ENCODE peak calls at places on chromosomes 11 and 22, in eight cellular contexts. One of them, this sample, is unnamed.

GRCh38 chr11:94658386-94658785 is 91.2 kb downstream of the PIWIL4 start:
- DNase-seq in NCI-H226: no peak
- DNase-seq in EL: no peak
- DNase-seq in activated gamma-delta T cell treated with anti-CD3 and anti-CD28 coated beads, Interleukin-2, amount 50 U/mL, for 16 hours: no peak
- DNase-seq in GM06990: no peak
- DNase-seq in aorta: no peak
- DNase-seq in T-helper 2 cell: no peak
- DNase-seq in BJ: no peak
- DNase-seq in this sample: no peak

GRCh38 chr11:65041206-65042035 is at the start of gene SAC3D1:
- DNase-seq in NCI-H226: no peak
- DNase-seq in EL: no peak
- DNase-seq in activated gamma-delta T cell treated with anti-CD3 and anti-CD28 coated beads, Interleukin-2, amount 50 U/mL, for 16 hours: peak
- DNase-seq in GM06990: no peak
- DNase-seq in aorta: no peak
- DNase-seq in T-helper 2 cell: peak
- DNase-seq in BJ: no peak
- DNase-seq in this sample: peak

GRCh38 chr11:15911377-15912044 is 444.8 kb downstream of the SOX6 start:
- DNase-seq in NCI-H226: no peak
- DNase-seq in EL: peak
- DNase-seq in activated gamma-delta T cell treated with anti-CD3 and anti-CD28 coated beads, Interleukin-2, amount 50 U/mL, for 16 hours: no peak
- DNase-seq in GM06990: no peak
- DNase-seq in aorta: no peak
- DNase-seq in T-helper 2 cell: no peak
- DNase-seq in BJ: no peak
- DNase-seq in this sample: no peak

GRCh38 chr22:36374603-36375024 is 13.2 kb downstream of the MYH9 start:
- DNase-seq in NCI-H226: peak
- DNase-seq in EL: peak
- DNase-seq in activated gamma-delta T cell treated with anti-CD3 and anti-CD28 coated beads, Interleukin-2, amount 50 U/mL, for 16 hours: peak
- DNase-seq in GM06990: no peak
- DNase-seq in aorta: no peak
- DNase-seq in T-helper 2 cell: no peak
- DNase-seq in BJ: no peak
- DNase-seq in this sample: no peak

GRCh38 chr11:69873166-69874077 is 54.2 kb upstream of the FGF3 start:
- DNase-seq in NCI-H226: no peak
- DNase-seq in EL: no peak
- DNase-seq in activated gamma-delta T cell treated with anti-CD3 and anti-CD28 coated beads, Interleukin-2, amount 50 U/mL, for 16 hours: no peak
- DNase-seq in GM06990: no peak
- DNase-seq in aorta: no peak
- DNase-seq in T-helper 2 cell: no peak
- DNase-seq in BJ: no peak
- DNase-seq in this sample: no peak

GRCh38 chr11:120133216-120134105 is 4.5 kb downstream of the TRIM29 start:
- DNase-seq in NCI-H226: no peak
- DNase-seq in EL: no peak
- DNase-seq in activated gamma-delta T cell treated with anti-CD3 and anti-CD28 coated beads, Interleukin-2, amount 50 U/mL, for 16 hours: no peak
- DNase-seq in GM06990: no peak
- DNase-seq in aorta: peak
- DNase-seq in T-helper 2 cell: no peak
- DNase-seq in BJ: no peak
- DNase-seq in this sample: no peak

GRCh38 chr11:107665016-107665415 is 46.8 kb downstream of the SLN start:
- DNase-seq in NCI-H226: no peak
- DNase-seq in EL: no peak
- DNase-seq in activated gamma-delta T cell treated with anti-CD3 and anti-CD28 coated beads, Interleukin-2, amount 50 U/mL, for 16 hours: no peak
- DNase-seq in GM06990: no peak
- DNase-seq in aorta: no peak
- DNase-seq in T-helper 2 cell: no peak
- DNase-seq in BJ: no peak
- DNase-seq in this sample: no peak

GRCh38 chr22:43482310-43482625 is 70.5 kb downstream of the MPPED1 start:
- DNase-seq in NCI-H226: no peak
- DNase-seq in EL: no peak
- DNase-seq in activated gamma-delta T cell treated with anti-CD3 and anti-CD28 coated beads, Interleukin-2, amount 50 U/mL, for 16 hours: no peak
- DNase-seq in GM06990: no peak
- DNase-seq in aorta: peak
- DNase-seq in T-helper 2 cell: no peak
- DNase-seq in BJ: no peak
- DNase-seq in this sample: no peak

GRCh38 chr11:36744375-36745168 is 146.5 kb upstream of the RAG2 start:
- DNase-seq in NCI-H226: peak
- DNase-seq in EL: peak
- DNase-seq in activated gamma-delta T cell treated with anti-CD3 and anti-CD28 coated beads, Interleukin-2, amount 50 U/mL, for 16 hours: peak
- DNase-seq in GM06990: no peak
- DNase-seq in aorta: peak
- DNase-seq in T-helper 2 cell: peak
- DNase-seq in BJ: no peak
- DNase-seq in this sample: peak

GRCh38 chr11:57639321-57640067 is 10.2 kb downstream of the YPEL4 start:
- DNase-seq in NCI-H226: peak
- DNase-seq in EL: peak
- DNase-seq in activated gamma-delta T cell treated with anti-CD3 and anti-CD28 coated beads, Interleukin-2, amount 50 U/mL, for 16 hours: no peak
- DNase-seq in GM06990: no peak
- DNase-seq in aorta: no peak
- DNase-seq in T-helper 2 cell: no peak
- DNase-seq in BJ: no peak
- DNase-seq in this sample: no peak

GRCh38 chr11:57424137-57424801 is 2.7 kb downstream of the SLC43A3 start:
- DNase-seq in NCI-H226: peak
- DNase-seq in EL: no peak
- DNase-seq in activated gamma-delta T cell treated with anti-CD3 and anti-CD28 coated beads, Interleukin-2, amount 50 U/mL, for 16 hours: no peak
- DNase-seq in GM06990: no peak
- DNase-seq in aorta: no peak
- DNase-seq in T-helper 2 cell: no peak
- DNase-seq in BJ: no peak
- DNase-seq in this sample: no peak

GRCh38 chr22:47030143-47030641 is 267.7 kb downstream of the TBC1D22A start:
- DNase-seq in NCI-H226: no peak
- DNase-seq in EL: no peak
- DNase-seq in activated gamma-delta T cell treated with anti-CD3 and anti-CD28 coated beads, Interleukin-2, amount 50 U/mL, for 16 hours: no peak
- DNase-seq in GM06990: no peak
- DNase-seq in aorta: no peak
- DNase-seq in T-helper 2 cell: no peak
- DNase-seq in BJ: no peak
- DNase-seq in this sample: no peak

GRCh38 chr11:121460941-121461514 is 8.3 kb upstream of the SORL1-AS1 start:
- DNase-seq in NCI-H226: peak
- DNase-seq in EL: no peak
- DNase-seq in activated gamma-delta T cell treated with anti-CD3 and anti-CD28 coated beads, Interleukin-2, amount 50 U/mL, for 16 hours: no peak
- DNase-seq in GM06990: no peak
- DNase-seq in aorta: no peak
- DNase-seq in T-helper 2 cell: no peak
- DNase-seq in BJ: no peak
- DNase-seq in this sample: no peak

GRCh38 chr11:820655-821512 is 2.2 kb downstream of the PNPLA2 start:
- DNase-seq in NCI-H226: peak
- DNase-seq in EL: peak
- DNase-seq in activated gamma-delta T cell treated with anti-CD3 and anti-CD28 coated beads, Interleukin-2, amount 50 U/mL, for 16 hours: no peak
- DNase-seq in GM06990: no peak
- DNase-seq in aorta: peak
- DNase-seq in T-helper 2 cell: no peak
- DNase-seq in BJ: no peak
- DNase-seq in this sample: no peak

GRCh38 chr11:74072721-74073120 is 63.8 kb upstream of the UCP3 start:
- DNase-seq in NCI-H226: no peak
- DNase-seq in EL: no peak
- DNase-seq in activated gamma-delta T cell treated with anti-CD3 and anti-CD28 coated beads, Interleukin-2, amount 50 U/mL, for 16 hours: no peak
- DNase-seq in GM06990: no peak
- DNase-seq in aorta: no peak
- DNase-seq in T-helper 2 cell: no peak
- DNase-seq in BJ: no peak
- DNase-seq in this sample: no peak

GRCh38 chr11:34890089-34890488 is 26.1 kb downstream of the APIP start:
- DNase-seq in NCI-H226: no peak
- DNase-seq in EL: no peak
- DNase-seq in activated gamma-delta T cell treated with anti-CD3 and anti-CD28 coated beads, Interleukin-2, amount 50 U/mL, for 16 hours: no peak
- DNase-seq in GM06990: no peak
- DNase-seq in aorta: no peak
- DNase-seq in T-helper 2 cell: no peak
- DNase-seq in BJ: no peak
- DNase-seq in this sample: no peak

GRCh38 chr22:25144522-25144921 is 55.1 kb upstream of the CRYBB3 start:
- DNase-seq in NCI-H226: no peak
- DNase-seq in EL: no peak
- DNase-seq in activated gamma-delta T cell treated with anti-CD3 and anti-CD28 coated beads, Interleukin-2, amount 50 U/mL, for 16 hours: no peak
- DNase-seq in GM06990: no peak
- DNase-seq in aorta: no peak
- DNase-seq in T-helper 2 cell: no peak
- DNase-seq in BJ: no peak
- DNase-seq in this sample: no peak

GRCh38 chr11:92663539-92663938 is 305.9 kb upstream of the MTNR1B start:
- DNase-seq in NCI-H226: no peak
- DNase-seq in EL: peak
- DNase-seq in activated gamma-delta T cell treated with anti-CD3 and anti-CD28 coated beads, Interleukin-2, amount 50 U/mL, for 16 hours: no peak
- DNase-seq in GM06990: no peak
- DNase-seq in aorta: no peak
- DNase-seq in T-helper 2 cell: no peak
- DNase-seq in BJ: no peak
- DNase-seq in this sample: no peak

GRCh38 chr11:130872102-130872501 is 44.2 kb downstream of the SNX19 start:
- DNase-seq in NCI-H226: no peak
- DNase-seq in EL: no peak
- DNase-seq in activated gamma-delta T cell treated with anti-CD3 and anti-CD28 coated beads, Interleukin-2, amount 50 U/mL, for 16 hours: no peak
- DNase-seq in GM06990: no peak
- DNase-seq in aorta: no peak
- DNase-seq in T-helper 2 cell: no peak
- DNase-seq in BJ: no peak
- DNase-seq in this sample: no peak

GRCh38 chr11:110858556-110858921 is 146.3 kb upstream of the ARHGAP20 start:
- DNase-seq in NCI-H226: no peak
- DNase-seq in EL: no peak
- DNase-seq in activated gamma-delta T cell treated with anti-CD3 and anti-CD28 coated beads, Interleukin-2, amount 50 U/mL, for 16 hours: no peak
- DNase-seq in GM06990: peak
- DNase-seq in aorta: no peak
- DNase-seq in T-helper 2 cell: no peak
- DNase-seq in BJ: no peak
- DNase-seq in this sample: no peak

GRCh38 chr11:62556872-62557631 is 10.4 kb upstream of the AHNAK start:
- DNase-seq in NCI-H226: peak
- DNase-seq in EL: peak
- DNase-seq in activated gamma-delta T cell treated with anti-CD3 and anti-CD28 coated beads, Interleukin-2, amount 50 U/mL, for 16 hours: no peak
- DNase-seq in GM06990: no peak
- DNase-seq in aorta: no peak
- DNase-seq in T-helper 2 cell: no peak
- DNase-seq in BJ: no peak
- DNase-seq in this sample: peak

GRCh38 chr22:29690481-29690880 is 29.3 kb upstream of the CABP7 start:
- DNase-seq in NCI-H226: no peak
- DNase-seq in EL: no peak
- DNase-seq in activated gamma-delta T cell treated with anti-CD3 and anti-CD28 coated beads, Interleukin-2, amount 50 U/mL, for 16 hours: no peak
- DNase-seq in GM06990: no peak
- DNase-seq in aorta: no peak
- DNase-seq in T-helper 2 cell: no peak
- DNase-seq in BJ: no peak
- DNase-seq in this sample: no peak

This sample was measured in GM10248.